ENCODE peak calls at places on chromosomes 13 and 19, in six cellular contexts. D, Q, Z, E, O and R are unnamed samples.

GRCh38 chr19:54162241-54162805 is 2.8 kb upstream of the LENG1 start:
- DNase-seq in D (no peak), Q (peak; percentile 56), Z (peak; percentile 93), E (peak; percentile 93), O (peak; percentile 78), R (no peak)

GRCh38 chr19:39941615-39942507 is 7.4 kb upstream of the FCGBP start:
- DNase-seq in D (no peak), Q (peak; percentile 47), Z (no peak), E (no peak), O (peak; percentile 48), R (no peak)

GRCh38 chr13:22427041-22427440 is 753.7 kb upstream of the SGCG start:
- DNase-seq in D (no peak), Q (no peak), Z (no peak), E (no peak), O (no peak), R (no peak)

GRCh38 chr19:18232540-18233223 is 6.4 kb upstream of the PDE4C start:
- DNase-seq in D (no peak), Q (peak; percentile 25), Z (peak; percentile 81), E (no peak), O (no peak), R (no peak)

GRCh38 chr13:41244555-41244954 is 18.8 kb downstream of the MTRF1 start:
- DNase-seq in D (no peak), Q (no peak), Z (no peak), E (no peak), O (no peak), R (no peak)

GRCh38 chr13:70448820-70449219 is 340.6 kb upstream of the KLHL1 start:
- DNase-seq in D (no peak), Q (no peak), Z (no peak), E (no peak), O (no peak), R (no peak)

GRCh38 chr19:1093811-1094553 is 1.2 kb downstream of the POLR2E start:
- DNase-seq in D (no peak), Q (no peak), Z (peak; percentile 74), E (peak; percentile 44), O (no peak), R (no peak)

GRCh38 chr13:49865174-49865573 is 71.0 kb downstream of the SPRYD7 start:
- DNase-seq in D (no peak), Q (no peak), Z (no peak), E (no peak), O (no peak), R (no peak)

GRCh38 chr13:64529874-64530485 is 2700.2 kb downstream of the PCDH9 start:
- DNase-seq in D (no peak), Q (peak; percentile 7), Z (no peak), E (no peak), O (no peak), R (no peak)

GRCh38 chr19:8261347-8261746 is 46.8 kb downstream of the CD320 start:
- DNase-seq in D (no peak), Q (no peak), Z (peak; percentile 23), E (peak; percentile 10), O (no peak), R (no peak)

GRCh38 chr13:20414475-20415287 is 111.0 kb downstream of the CRYL1 start:
- DNase-seq in D (no peak), Q (no peak), Z (peak; percentile 60), E (peak; percentile 58), O (no peak), R (no peak)

GRCh38 chr19:46388311-46389095 is 24.9 kb downstream of the CCDC8 start:
- DNase-seq in D (no peak), Q (no peak), Z (peak; percentile 64), E (peak; percentile 19), O (no peak), R (no peak)

GRCh38 chr19:54928299-54928698 is 19.0 kb downstream of the NLRP7 start:
- DNase-seq in D (no peak), Q (no peak), Z (no peak), E (no peak), O (no peak), R (no peak)

GRCh38 chr13:110640591-110641029 is 25.3 kb downstream of the NAXD start:
- DNase-seq in D (no peak), Q (no peak), Z (no peak), E (no peak), O (no peak), R (no peak)

GRCh38 chr19:50172726-50173125 is 9.6 kb upstream of the IZUMO2 start:
- DNase-seq in D (no peak), Q (no peak), Z (no peak), E (no peak), O (no peak), R (no peak)

GRCh38 chr13:80299046-80299445 is 41.9 kb downstream of the SPRY2 start:
- DNase-seq in D (no peak), Q (no peak), Z (no peak), E (no peak), O (no peak), R (no peak)

GRCh38 chr19:45306522-45307027 is 16.1 kb downstream of the CKM start:
- DNase-seq in D (no peak), Q (no peak), Z (no peak), E (no peak), O (no peak), R (no peak)

GRCh38 chr13:48653074-48654054 is at the start of gene CYSLTR2:
- DNase-seq in D (no peak), Q (peak; percentile 33), Z (no peak), E (no peak), O (peak; percentile 11), R (no peak)

GRCh38 chr13:26473571-26474230 is 83.8 kb upstream of the WASF3 start:
- DNase-seq in D (no peak), Q (no peak), Z (no peak), E (no peak), O (no peak), R (no peak)

GRCh38 chr13:24998433-24998832 is 97.5 kb upstream of the PABPC3 start:
- DNase-seq in D (no peak), Q (no peak), Z (no peak), E (no peak), O (no peak), R (no peak)

GRCh38 chr19:48961051-48961649 is 4.0 kb upstream of the FTL start:
- DNase-seq in D (no peak), Q (no peak), Z (peak; percentile 78), E (peak; percentile 62), O (no peak), R (no peak)

GRCh38 chr19:17685451-17686026 is 2.6 kb downstream of the UNC13A start:
- DNase-seq in D (no peak), Q (no peak), Z (no peak), E (no peak), O (no peak), R (no peak)

GRCh38 chr13:35695411-35695810 is 218.9 kb upstream of the MAB21L1 start:
- DNase-seq in D (no peak), Q (no peak), Z (no peak), E (no peak), O (no peak), R (no peak)

GRCh38 chr13:75636339-75637095 is 387 bp downstream of the LMO7 start:
- DNase-seq in D (no peak), Q (peak; percentile 61), Z (peak; percentile 80), E (peak; percentile 71), O (peak; percentile 33), R (no peak)

GRCh38 chr13:74574964-74575728 is 440.9 kb upstream of the KLF12 start:
- DNase-seq in D (no peak), Q (no peak), Z (no peak), E (no peak), O (no peak), R (no peak)

GRCh38 chr13:30880151-30880551 is 25.9 kb upstream of the MEDAG start:
- DNase-seq in D (no peak), Q (no peak), Z (no peak), E (no peak), O (no peak), R (no peak)

GRCh38 chr13:42364613-42365000 is 92.7 kb downstream of the AKAP11 start:
- DNase-seq in D (no peak), Q (peak; percentile 11), Z (no peak), E (no peak), O (no peak), R (no peak)

GRCh38 chr19:29714371-29714952 is 599 bp downstream of the C19orf12 start:
- DNase-seq in D (no peak), Q (no peak), Z (no peak), E (no peak), O (peak; percentile 62), R (no peak)

GRCh38 chr19:49862411-49863253 is 4.7 kb downstream of the PNKP start:
- DNase-seq in D (no peak), Q (no peak), Z (peak; percentile 86), E (peak; percentile 43), O (no peak), R (no peak)